ENCODE peak calls at places on chromosomes 2 and 18, in seven cellular contexts. N is mucosa of gallbladder, O is substantia nigra, C is T-helper 9 cell, J is GM12865, H is NCI-H2081, V is NCI-H1092 treated with DMSO at 0.1 percent for 48 hours. D is an unnamed sample.

GRCh38 chr18:6413554-6414117 is 1.1 kb downstream of the L3MBTL4 start:
- DNase-seq in N (peak; percentile 20), O (no peak), C (no peak), J (no peak), H (no peak), V (no peak), D (no peak)

GRCh38 chr2:101559576-101559975 is 84.7 kb upstream of the RFX8 start:
- DNase-seq in N (no peak), O (no peak), C (no peak), J (no peak), H (no peak), V (no peak), D (no peak)

GRCh38 chr18:7601249-7601620 is 34.1 kb downstream of the PTPRM start:
- DNase-seq in N (no peak), O (no peak), C (no peak), J (no peak), H (no peak), V (no peak), D (no peak)

GRCh38 chr2:41194235-41194634 is 742.3 kb upstream of the SLC8A1 start:
- DNase-seq in N (no peak), O (no peak), C (no peak), J (no peak), H (no peak), V (no peak), D (no peak)

GRCh38 chr2:237774811-237775553 is 23.6 kb upstream of the RBM44 start:
- DNase-seq in N (peak; percentile 38), O (no peak), C (peak; percentile 17), J (peak; percentile 73), H (peak; percentile 43), V (peak; percentile 14), D (peak; percentile 16)

GRCh38 chr2:88521445-88522070 is 69.1 kb upstream of the FOXI3 start:
- DNase-seq in N (no peak), O (no peak), C (no peak), J (no peak), H (no peak), V (no peak), D (no peak)

GRCh38 chr2:137764638-137765037 is 199.6 kb upstream of the HNMT start:
- DNase-seq in N (no peak), O (no peak), C (no peak), J (no peak), H (no peak), V (no peak), D (no peak)

GRCh38 chr2:83196225-83196624 is 1262.9 kb downstream of the SUCLG1 start:
- DNase-seq in N (no peak), O (no peak), C (no peak), J (no peak), H (peak; percentile 17), V (peak; percentile 41), D (no peak)

GRCh38 chr2:112634153-112634873 is 11.4 kb upstream of the SLC20A1 start:
- DNase-seq in N (no peak), O (no peak), C (peak; percentile 16), J (peak; percentile 37), H (no peak), V (no peak), D (no peak)

GRCh38 chr2:60268032-60268431 is 285.4 kb downstream of the BCL11A start:
- DNase-seq in N (no peak), O (no peak), C (no peak), J (no peak), H (no peak), V (no peak), D (no peak)

GRCh38 chr2:28401948-28402550 is 9.4 kb downstream of the FOSL2 start:
- DNase-seq in N (no peak), O (no peak), C (no peak), J (no peak), H (no peak), V (no peak), D (no peak)

GRCh38 chr18:12397254-12397653 is 10.5 kb upstream of the PRELID3A start:
- DNase-seq in N (no peak), O (no peak), C (no peak), J (no peak), H (no peak), V (no peak), D (no peak)

GRCh38 chr2:17605691-17606090 is 65.2 kb downstream of the VSNL1 start:
- DNase-seq in N (no peak), O (no peak), C (no peak), J (no peak), H (no peak), V (no peak), D (no peak)

GRCh38 chr18:46458472-46458871 is 198.5 kb downstream of the LOXHD1 start:
- DNase-seq in N (no peak), O (no peak), C (no peak), J (no peak), H (no peak), V (no peak), D (no peak)

GRCh38 chr18:28999711-29000110 is 822.8 kb upstream of the CDH2 start:
- DNase-seq in N (no peak), O (no peak), C (no peak), J (no peak), H (no peak), V (no peak), D (no peak)

GRCh38 chr2:98507940-98508689 is 63.5 kb downstream of the INPP4A start:
- DNase-seq in N (no peak), O (no peak), C (no peak), J (peak; percentile 52), H (no peak), V (no peak), D (peak; percentile 82)

GRCh38 chr2:219106251-219106650 is 45.5 kb upstream of the IHH start:
- DNase-seq in N (no peak), O (no peak), C (no peak), J (no peak), H (no peak), V (no peak), D (no peak)

GRCh38 chr2:158463496-158464095 is 6.8 kb downstream of the PKP4 start:
- DNase-seq in N (no peak), O (no peak), C (no peak), J (no peak), H (no peak), V (no peak), D (no peak)

GRCh38 chr2:40169430-40169829 is 282.5 kb downstream of the SLC8A1 start:
- DNase-seq in N (no peak), O (no peak), C (no peak), J (no peak), H (no peak), V (no peak), D (no peak)

GRCh38 chr18:50203801-50204604 is 9.1 kb upstream of the MYO5B start:
- DNase-seq in N (peak; percentile 42), O (no peak), C (no peak), J (peak; percentile 43), H (peak; percentile 55), V (peak; percentile 76), D (peak; percentile 71)

GRCh38 chr2:12552092-12552491 is 164.6 kb upstream of the TRIB2 start:
- DNase-seq in N (no peak), O (no peak), C (no peak), J (peak; percentile 14), H (no peak), V (no peak), D (no peak)

GRCh38 chr2:85843543-85843942 is 45.2 kb downstream of the ST3GAL5 start:
- DNase-seq in N (no peak), O (no peak), C (no peak), J (peak; percentile 49), H (no peak), V (no peak), D (no peak)

GRCh38 chr18:43486462-43486861 is 209.2 kb upstream of the SYT4 start:
- DNase-seq in N (no peak), O (no peak), C (no peak), J (peak; percentile 7), H (no peak), V (no peak), D (no peak)

GRCh38 chr2:209334188-209335017 is 89.4 kb upstream of the MAP2 start:
- DNase-seq in N (peak; percentile 65), O (peak; percentile 6), C (no peak), J (peak; percentile 62), H (peak; percentile 78), V (peak; percentile 62), D (peak; percentile 84)

GRCh38 chr18:73479472-73479871 is 611.7 kb upstream of the NETO1 start:
- DNase-seq in N (no peak), O (no peak), C (no peak), J (no peak), H (no peak), V (no peak), D (no peak)

GRCh38 chr2:27958711-27959378 is 68.3 kb downstream of the BABAM2 start:
- DNase-seq in N (no peak), O (no peak), C (no peak), J (no peak), H (no peak), V (no peak), D (no peak)

GRCh38 chr2:66772618-66773017 is 337.7 kb downstream of the MEIS1 start:
- DNase-seq in N (no peak), O (no peak), C (no peak), J (no peak), H (no peak), V (no peak), D (no peak)

GRCh38 chr2:146669735-146670134 is 1175.1 kb upstream of the ACVR2A start:
- DNase-seq in N (no peak), O (no peak), C (no peak), J (no peak), H (no peak), V (no peak), D (no peak)

GRCh38 chr18:79570266-79571201 is 109.1 kb upstream of the CTDP1 start:
- DNase-seq in N (no peak), O (no peak), C (no peak), J (no peak), H (no peak), V (peak; percentile 82), D (no peak)

D was measured in cerebellar cortex.